ENCODE peak calls at places on chromosomes 6 and 20, in four cellular contexts. F is astrocyte of the hippocampus, S is heart left ventricle, Y is psoas muscle. L is an unnamed sample.

GRCh38 chr6:46325561-46326525 is 155.1 kb upstream of the ENPP5 start:
- DNase-seq in S (no peak), Y (peak; percentile 45), F (peak; percentile 75), L (no peak)

GRCh38 chr20:38346247-38346651 is at the start of gene LBP:
- DNase-seq in Y (peak; percentile 64), S (no peak), F (no peak), L (no peak)

GRCh38 chr6:26103141-26103769 is 16.0 kb downstream of the HFE start:
- DNase-seq in Y (no peak), S (no peak), F (peak; percentile 62), L (peak; percentile 46)

GRCh38 chr6:125780540-125781306 is 10.0 kb upstream of the NCOA7 start:
- DNase-seq in F (peak; percentile 79), S (peak; percentile 66), Y (peak; percentile 72), L (peak; percentile 81)

GRCh38 chr6:167856999-167857660 is 30.4 kb downstream of the AFDN start:
- DNase-seq in S (no peak), Y (no peak), F (no peak), L (peak; percentile 88)

GRCh38 chr6:38933426-38933825 is 115.2 kb upstream of the GLP1R start:
- DNase-seq in F (peak; percentile 5), S (no peak), Y (no peak), L (peak; percentile 42)

GRCh38 chr20:46984391-46984790 is 89.7 kb downstream of the EYA2 start:
- DNase-seq in F (no peak), Y (no peak), S (no peak), L (peak; percentile 27)

GRCh38 chr6:85078071-85078470 is 313.7 kb upstream of the TBX18 start:
- DNase-seq in S (no peak), F (peak; percentile 91), Y (no peak), L (peak; percentile 93)

GRCh38 chr6:147287869-147288271 is 83.7 kb downstream of the STXBP5 start:
- DNase-seq in S (no peak), F (peak; percentile 62), Y (no peak), L (peak; percentile 73)

GRCh38 chr6:21731411-21732031 is 138.0 kb downstream of the SOX4 start:
- DNase-seq in F (peak; percentile 94), S (no peak), Y (no peak), L (peak; percentile 65)

GRCh38 chr6:53628354-53629119 is 37.0 kb downstream of the KLHL31 start:
- DNase-seq in S (no peak), F (peak; percentile 84), Y (no peak), L (peak; percentile 89)

GRCh38 chr6:95946906-95947305 is 68.9 kb upstream of the FUT9 start:
- DNase-seq in F (no peak), S (no peak), Y (no peak), L (no peak)